ENCODE peak calls at places on chromosome 4, in four cellular contexts. One of them, this sample, is unnamed.

GRCh38 chr4:90357117-90357710 is 230.0 kb downstream of the CCSER1 start:
- DNase-seq in astrocyte of the hippocampus: peak
- DNase-seq in T follicular helper cell: no peak
- DNase-seq in upper lobe of left lung: no peak
- DNase-seq in this sample: peak

GRCh38 chr4:163164591-163164990 is 2.1 kb downstream of the NAF1 start:
- DNase-seq in astrocyte of the hippocampus: peak
- DNase-seq in upper lobe of left lung: no peak
- DNase-seq in T follicular helper cell: no peak
- DNase-seq in this sample: peak

GRCh38 chr4:175813841-175814240 is 1.8 kb upstream of the GPM6A start:
- DNase-seq in astrocyte of the hippocampus: no peak
- DNase-seq in upper lobe of left lung: no peak
- DNase-seq in T follicular helper cell: no peak
- DNase-seq in this sample: no peak

GRCh38 chr4:126888968-126889367 is 743.8 kb upstream of the INTU start:
- DNase-seq in upper lobe of left lung: no peak
- DNase-seq in T follicular helper cell: no peak
- DNase-seq in astrocyte of the hippocampus: no peak
- DNase-seq in this sample: peak

GRCh38 chr4:151905197-151905596 is 144.4 kb upstream of the GATB start:
- DNase-seq in upper lobe of left lung: no peak
- DNase-seq in astrocyte of the hippocampus: no peak
- DNase-seq in T follicular helper cell: no peak
- DNase-seq in this sample: no peak

GRCh38 chr4:146981651-146982050 is 36.0 kb upstream of the TTC29 start:
- DNase-seq in astrocyte of the hippocampus: peak
- DNase-seq in T follicular helper cell: no peak
- DNase-seq in upper lobe of left lung: no peak
- DNase-seq in this sample: no peak

GRCh38 chr4:98446499-98447375 is 185.6 kb downstream of the RAP1GDS1 start:
- DNase-seq in astrocyte of the hippocampus: peak
- DNase-seq in upper lobe of left lung: peak
- DNase-seq in T follicular helper cell: peak
- DNase-seq in this sample: peak

GRCh38 chr4:6208416-6208815 is 8.1 kb upstream of the JAKMIP1 start:
- DNase-seq in astrocyte of the hippocampus: no peak
- DNase-seq in T follicular helper cell: no peak
- DNase-seq in upper lobe of left lung: no peak
- DNase-seq in this sample: no peak

GRCh38 chr4:186604124-186604627 is 48.8 kb upstream of the MTNR1A start:
- DNase-seq in upper lobe of left lung: no peak
- DNase-seq in T follicular helper cell: no peak
- DNase-seq in astrocyte of the hippocampus: no peak
- DNase-seq in this sample: no peak